ENCODE peak calls at places on chromosomes 1 and 21, in ten cellular contexts. Y is tibial nerve, S is adrenal gland, U is esophagus squamous epithelium, D is suprapubic skin, N is body of pancreas, Z is HCT116, M is IMR-90, Q is Peyer's patch, E is uterus. B is an unnamed sample.
A peak's percentile ranks its signal among the peaks of the same experiment; 100 is the strongest.

GRCh38 chr1:201676061-201676644 is 137.2 kb downstream of the NAV1 start:
- DNase-seq in Y (no peak), S (peak; percentile 57), U (no peak), D (no peak), N (peak; percentile 48), Z (no peak), M (peak; percentile 39), Q (no peak), E (peak; percentile 46), B (no peak)

GRCh38 chr1:183033205-183033604 is 10.0 kb downstream of the LAMC1 start:
- DNase-seq in Y (no peak), S (no peak), U (no peak), D (no peak), N (no peak), Z (peak; percentile 73), M (no peak), Q (no peak), E (no peak), B (no peak)

GRCh38 chr1:108732398-108732797 is 14.1 kb upstream of the STXBP3 start:
- DNase-seq in Y (no peak), S (no peak), U (no peak), D (no peak), N (no peak), Z (no peak), M (peak; percentile 42), Q (no peak), E (no peak), B (no peak)

GRCh38 chr1:151612506-151613274 is 840 bp downstream of the SNX27 start:
- DNase-seq in Y (peak; percentile 33), S (peak; percentile 27), U (no peak), D (no peak), N (peak; percentile 22), Z (no peak), M (no peak), Q (no peak), E (peak; percentile 48), B (no peak)

GRCh38 chr21:41571938-41572510 is 64.1 kb upstream of the TMPRSS2 start:
- DNase-seq in Y (no peak), S (no peak), U (no peak), D (no peak), N (no peak), Z (peak; percentile 15), M (no peak), Q (no peak), E (no peak), B (no peak)

GRCh38 chr1:234170067-234170466 is 203.2 kb upstream of the COA6 start:
- DNase-seq in Y (no peak), S (no peak), U (no peak), D (no peak), N (no peak), Z (no peak), M (no peak), Q (no peak), E (no peak), B (no peak)

GRCh38 chr21:37700641-37701202 is 215.5 kb downstream of the KCNJ6 start:
- DNase-seq in Y (no peak), S (peak; percentile 25), U (no peak), D (no peak), N (peak; percentile 67), Z (peak; percentile 73), M (peak; percentile 84), Q (no peak), E (no peak), B (no peak)

GRCh38 chr1:156104861-156105546 is 9.5 kb upstream of the LMNA start:
- DNase-seq in Y (peak; percentile 15), S (no peak), U (no peak), D (no peak), N (no peak), Z (no peak), M (peak; percentile 49), Q (no peak), E (peak; percentile 66), B (no peak)

GRCh38 chr1:156815307-156815826 is 1.3 kb downstream of the SH2D2A start:
- DNase-seq in Y (peak; percentile 50), S (peak; percentile 30), U (no peak), D (no peak), N (peak; percentile 38), Z (no peak), M (peak; percentile 90), Q (no peak), E (peak; percentile 73), B (no peak)

GRCh38 chr1:208093754-208094719 is 150.1 kb downstream of the PLXNA2 start:
- DNase-seq in Y (peak; percentile 80), S (peak; percentile 81), U (no peak), D (no peak), N (peak; percentile 82), Z (peak; percentile 31), M (peak; percentile 58), Q (peak; percentile 76), E (peak; percentile 47), B (no peak)

GRCh38 chr1:12016182-12016581 is 3.1 kb upstream of the MIIP start:
- DNase-seq in Y (no peak), S (no peak), U (no peak), D (no peak), N (no peak), Z (no peak), M (no peak), Q (no peak), E (no peak), B (no peak)

GRCh38 chr21:45551316-45551715 is 9.1 kb upstream of the SLC19A1 start:
- DNase-seq in Y (no peak), S (peak; percentile 57), U (no peak), D (peak; percentile 64), N (no peak), Z (peak; percentile 63), M (peak; percentile 91), Q (peak; percentile 57), E (no peak), B (no peak)

GRCh38 chr1:30044745-30045144 is 678.6 kb downstream of the MATN1 start:
- DNase-seq in Y (no peak), S (no peak), U (no peak), D (peak; percentile 60), N (no peak), Z (no peak), M (no peak), Q (no peak), E (no peak), B (no peak)

GRCh38 chr1:83761084-83761760 is 237.7 kb downstream of the TTLL7 start:
- DNase-seq in Y (no peak), S (no peak), U (no peak), D (no peak), N (no peak), Z (no peak), M (no peak), Q (no peak), E (no peak), B (no peak)

GRCh38 chr1:83762419-83762818 is 236.5 kb downstream of the TTLL7 start:
- DNase-seq in Y (no peak), S (no peak), U (no peak), D (no peak), N (no peak), Z (no peak), M (no peak), Q (no peak), E (no peak), B (no peak)

GRCh38 chr1:83760211-83760978 is 238.5 kb downstream of the TTLL7 start:
- DNase-seq in Y (no peak), S (no peak), U (no peak), D (no peak), N (no peak), Z (no peak), M (no peak), Q (no peak), E (no peak), B (no peak)

GRCh38 chr1:83763281-83764095 is 235.4 kb downstream of the TTLL7 start:
- DNase-seq in Y (no peak), S (no peak), U (no peak), D (no peak), N (no peak), Z (no peak), M (no peak), Q (no peak), E (no peak), B (no peak)

GRCh38 chr1:83761977-83762376 is 237.0 kb downstream of the TTLL7 start:
- DNase-seq in Y (no peak), S (no peak), U (no peak), D (no peak), N (no peak), Z (no peak), M (no peak), Q (no peak), E (no peak), B (no peak)
- H3K27me3 ChIP-seq in Y (no peaks in the 10 kb centered on the region), S (no peaks in the 10 kb centered on the region), U (peaks cover 3% of the 10 kb centered on the region), D (no peaks in the 10 kb centered on the region), N (no peaks in the 10 kb centered on the region), Z (peaks cover 31% of the 10 kb centered on the region), M (peaks cover 1% of the 10 kb centered on the region), Q (no peaks in the 10 kb centered on the region), E (no peaks in the 10 kb centered on the region), B (no peaks in the 10 kb centered on the region)

GRCh38 chr1:61120998-61121397 is 38.6 kb downstream of the NFIA start:
- DNase-seq in Y (peak; percentile 46), S (no peak), U (no peak), D (no peak), N (peak; percentile 20), Z (no peak), M (no peak), Q (no peak), E (no peak), B (no peak)
- H3K27ac ChIP-seq in Y (peak overlapping the region; percentile 74), S (peak overlapping the region; percentile 31), U (peak overlapping the region; percentile 39), D (peak overlapping the region; percentile 68), N (no peak overlapping the region), Z (no peak overlapping the region), M (no peak overlapping the region), Q (peak overlapping the region; percentile 32), E (peak overlapping the region; percentile 34), B (peak overlapping the region; percentile 31)

DNA sequence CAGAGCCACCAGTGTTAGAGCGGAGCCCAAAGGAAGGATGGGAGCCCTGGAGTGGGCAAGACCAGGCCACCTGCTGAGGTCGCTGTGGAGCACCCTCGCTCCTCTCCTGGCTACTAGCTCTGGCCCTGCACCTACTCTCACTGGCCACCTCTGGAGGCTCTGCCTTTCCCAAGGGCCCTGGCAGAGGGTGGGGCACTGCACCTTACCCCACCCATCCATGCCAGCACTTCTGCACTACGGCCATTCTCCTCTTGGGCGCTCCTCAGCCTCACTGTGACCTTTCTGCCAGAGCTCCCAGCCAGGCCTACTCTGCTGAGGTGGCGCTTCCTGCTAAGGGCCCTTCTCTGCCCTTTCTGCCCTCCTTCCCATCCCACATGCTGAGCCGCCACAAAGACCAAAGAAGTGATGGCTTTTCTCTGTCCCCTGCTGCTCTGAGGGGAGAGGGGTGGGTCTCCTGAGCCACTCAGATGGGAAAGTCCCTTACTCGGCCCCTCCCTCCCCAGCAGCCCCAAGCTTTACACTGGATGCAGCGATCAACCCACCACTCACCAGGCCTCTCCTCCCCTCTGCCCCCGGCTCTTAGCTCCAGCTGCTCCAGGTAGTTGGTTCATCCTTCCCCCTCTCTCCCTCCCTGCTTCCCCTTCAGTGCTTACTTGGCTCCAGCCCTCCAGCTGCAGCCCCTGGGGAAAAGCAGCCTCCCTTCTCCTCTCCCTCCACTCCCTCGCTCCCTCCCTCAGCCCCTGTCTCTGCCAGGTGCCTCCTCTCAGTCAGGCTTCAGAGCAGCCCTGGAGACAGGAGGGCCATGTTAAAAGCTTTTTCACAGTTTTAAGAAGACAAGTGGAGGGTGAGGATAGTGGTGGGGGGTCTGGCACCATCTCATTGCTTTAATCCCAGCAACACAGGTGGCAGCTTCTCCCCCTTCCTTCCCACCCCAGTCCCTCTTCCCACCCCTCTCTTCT is 14.8 kb upstream of the TMEM222 start:
- DNase-seq in Y (no peak), S (no peak), U (no peak), D (no peak), N (no peak), Z (peak; percentile 33), M (no peak), Q (no peak), E (no peak), B (no peak)
- TF ChIP-seq POLR2A in Y (no peak), S (no peak), U (no peak), D (no peak), N (no peak), Z (no peak), M (no peak), Q (no peak), E (no peak), B (no peak)

GRCh38 chr1:230778916-230779590 is 31.9 kb downstream of the CAPN9 start:
- DNase-seq in Y (no peak), S (no peak), U (no peak), D (no peak), N (no peak), Z (no peak), M (peak; percentile 28), Q (no peak), E (no peak), B (no peak)
- H3K27me3 ChIP-seq in Y (no peaks in the 10 kb centered on the region), S (no peaks in the 10 kb centered on the region), U (peaks cover 52% of the 10 kb centered on the region), D (peaks cover 16% of the 10 kb centered on the region), N (no peaks in the 10 kb centered on the region), Z (peaks cover 14% of the 10 kb centered on the region), M (peaks cover 11% of the 10 kb centered on the region), Q (no peaks in the 10 kb centered on the region), E (no peaks in the 10 kb centered on the region), B (no peaks in the 10 kb centered on the region)

B was measured in upper lobe of left lung.